ENCODE peak calls at places on chromosome 12, in four cellular contexts. N is HepG2, F is GM12878, B is K562. T is an unnamed sample.

GRCh38 chr12:13205809-13206559 is 9.5 kb downstream of the EMP1 start:
- DNase-seq in N (no peak), F (no peak), B (no peak), T (peak)

GRCh38 chr12:73514672-73515071 is 1023.0 kb upstream of the ATXN7L3B start:
- DNase-seq in N (no peak), F (no peak), B (peak), T (peak)

GRCh38 chr12:128726866-128727265 is 96.9 kb downstream of the SLC15A4 start:
- DNase-seq in N (no peak), F (no peak), B (no peak), T (no peak)

GRCh38 chr12:107317751-107318553 is 224.6 kb upstream of the CRY1 start:
- DNase-seq in N (peak), F (no peak), B (peak), T (peak)

GRCh38 chr12:16016748-16017147 is 105.6 kb downstream of the DERA start:
- DNase-seq in N (no peak), F (no peak), B (no peak), T (no peak)

GRCh38 chr12:89949457-89950195 is 241.0 kb upstream of the ATP2B1 start:
- DNase-seq in N (peak), F (peak), B (no peak), T (no peak)

GRCh38 chr12:120528861-120529525 is at the start of gene COQ5:
- DNase-seq in N (peak), F (no peak), B (peak), T (peak)

GRCh38 chr12:43284441-43284840 is 267.6 kb downstream of the ADAMTS20 start:
- DNase-seq in N (no peak), F (no peak), B (no peak), T (no peak)

GRCh38 chr12:50185975-50186663 is 18.9 kb upstream of the CERS5 start:
- DNase-seq in N (no peak), F (no peak), B (no peak), T (no peak)

GRCh38 chr12:111143216-111143756 is 222.9 kb upstream of the MYL2 start:
- DNase-seq in N (no peak), F (no peak), B (no peak), T (no peak)

GRCh38 chr12:2358986-2359658 is 306.3 kb downstream of the CACNA1C start:
- DNase-seq in N (no peak), F (no peak), B (no peak), T (no peak)

GRCh38 chr12:4859478-4860210 is 50.1 kb upstream of the KCNA1 start:
- DNase-seq in N (no peak), F (no peak), B (no peak), T (no peak)

GRCh38 chr12:31861360-31861759 is 97.9 kb upstream of the RESF1 start:
- DNase-seq in N (no peak), F (no peak), B (no peak), T (no peak)

GRCh38 chr12:43444940-43445564 is 107.0 kb downstream of the ADAMTS20 start:
- DNase-seq in N (peak), F (peak), B (peak), T (peak)

GRCh38 chr12:40569626-40570179 is 122.5 kb upstream of the CNTN1 start:
- DNase-seq in N (no peak), F (no peak), B (no peak), T (no peak)

GRCh38 chr12:109888179-109889020 is 8.1 kb upstream of the GLTP start:
- DNase-seq in N (no peak), F (peak), B (no peak), T (peak)

GRCh38 chr12:64773386-64773785 is 14.2 kb upstream of the GNS start:
- DNase-seq in N (no peak), F (no peak), B (no peak), T (no peak)

GRCh38 chr12:7093892-7094291 is 1.6 kb upstream of the C1R start:
- DNase-seq in N (no peak), F (no peak), B (no peak), T (no peak)

GRCh38 chr12:86139671-86140070 is 116.5 kb downstream of the MGAT4C start:
- DNase-seq in N (no peak), F (no peak), B (no peak), T (no peak)

GRCh38 chr12:47547077-47547476 is 158.8 kb downstream of the RPAP3 start:
- DNase-seq in N (no peak), F (no peak), B (peak), T (no peak)

GRCh38 chr12:63103489-63104131 is 47.4 kb downstream of the AVPR1A start:
- DNase-seq in N (peak), F (no peak), B (peak), T (peak)

GRCh38 chr12:64496839-64497400 is 45.0 kb downstream of the TBK1 start:
- DNase-seq in N (no peak), F (no peak), B (no peak), T (no peak)

GRCh38 chr12:113058553-113058952 is 2.0 kb downstream of the DTX1 start:
- DNase-seq in N (no peak), F (no peak), B (no peak), T (no peak)

GRCh38 chr12:64669270-64669842 is 59.1 kb downstream of the RASSF3 start:
- DNase-seq in N (peak), F (peak), B (peak), T (no peak)

GRCh38 chr12:10701226-10701681 is 21.9 kb downstream of the YBX3 start:
- DNase-seq in N (no peak), F (no peak), B (no peak), T (no peak)

GRCh38 chr12:80183939-80184338 is 84.6 kb downstream of the OTOGL start:
- DNase-seq in N (no peak), F (no peak), B (no peak), T (no peak)

GRCh38 chr12:43805149-43805856 is 814 bp downstream of the TWF1 start:
- DNase-seq in N (peak), F (no peak), B (peak), T (no peak)

GRCh38 chr12:57046947-57047890 is 2.7 kb downstream of the MYO1A start:
- DNase-seq in N (no peak), F (no peak), B (no peak), T (no peak)

GRCh38 chr12:57720606-57721595 is 17.6 kb downstream of the AGAP2 start:
- DNase-seq in N (no peak), F (no peak), B (no peak), T (no peak)

GRCh38 chr12:100450726-100451125 is 22.9 kb upstream of the NR1H4 start:
- DNase-seq in N (no peak), F (no peak), B (no peak), T (no peak)

GRCh38 chr12:121800694-121801600 is 2.9 kb upstream of the SETD1B start:
- DNase-seq in N (no peak), F (no peak), B (peak), T (no peak)

GRCh38 chr12:98369601-98370000 is 145.8 kb upstream of the TMPO start:
- DNase-seq in N (no peak), F (no peak), B (no peak), T (no peak)

GRCh38 chr12:28191690-28192089 is 1.4 kb downstream of the CCDC91 start:
- DNase-seq in N (no peak), F (no peak), B (peak), T (no peak)

GRCh38 chr12:29148065-29148957 is 767 bp upstream of the FAR2 start:
- DNase-seq in N (no peak), F (no peak), B (peak), T (no peak)

GRCh38 chr12:9648701-9649531 is 20.6 kb upstream of the CLEC2D start:
- DNase-seq in N (no peak), F (no peak), B (no peak), T (no peak)
- TF ChIP-seq CEBPB in N (no peak), F (no peak), B (no peak), T (no peak)

GRCh38 chr12:95205685-95206084 is 11.6 kb downstream of the FGD6 start:
- DNase-seq in N (no peak), F (no peak), B (no peak), T (no peak)
- TF ChIP-seq JUND in N (no peak), F (no peak), B (peak), T (peak)

GRCh38 chr12:104056419-104056972 is 6.5 kb upstream of the GLT8D2 start:
- DNase-seq in N (no peak), F (no peak), B (no peak), T (no peak)

GRCh38 chr12:104054681-104055346 is 4.8 kb upstream of the GLT8D2 start:
- DNase-seq in N (no peak), F (no peak), B (no peak), T (no peak)

GRCh38 chr12:104057771-104058197 is 6.5 kb upstream of the HCFC2 start:
- DNase-seq in N (no peak), F (no peak), B (peak), T (no peak)

GRCh38 chr12:104058796-104059195 is 5.5 kb upstream of the HCFC2 start:
- DNase-seq in N (no peak), F (no peak), B (no peak), T (no peak)

DNA sequence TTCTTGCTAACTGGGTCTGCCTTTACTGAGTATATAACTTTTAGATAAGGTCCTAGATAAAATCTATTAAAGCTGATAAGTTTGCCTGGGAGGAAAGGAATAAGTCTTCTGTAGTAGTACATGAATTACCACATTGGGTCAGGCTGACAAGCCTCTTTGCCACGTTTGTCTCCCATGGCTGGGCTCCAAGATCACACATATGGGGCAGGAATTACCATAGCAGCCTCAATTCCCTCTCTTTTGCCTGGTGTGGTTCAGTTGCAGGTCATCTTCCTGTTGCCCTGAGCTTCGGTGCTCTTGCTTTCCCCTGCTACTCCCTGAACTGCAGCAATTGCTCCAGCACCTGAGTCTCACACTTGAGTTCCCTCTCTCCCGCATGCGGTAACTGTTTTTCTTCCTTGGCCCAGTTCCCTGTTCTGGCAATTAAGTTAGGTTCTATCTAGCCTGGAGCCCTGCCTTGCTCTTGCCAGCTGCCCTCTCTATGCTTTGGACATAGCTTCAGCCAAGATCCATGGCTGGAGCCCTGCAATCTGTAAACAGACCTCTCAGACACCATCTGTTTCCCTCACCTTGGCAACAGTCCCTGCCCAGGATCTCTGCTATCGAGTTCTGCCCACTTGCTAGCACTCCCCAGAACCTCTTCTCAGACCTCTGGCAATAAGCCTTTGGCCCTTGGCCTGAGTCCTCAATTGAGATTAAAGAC is 5.8 kb upstream of the GLT8D2 start:
- DNase-seq in N (no peak), F (no peak), B (no peak), T (no peak)
- TF ChIP-seq POLR2AphosphoS5 in N (no peak), F (no peak), B (no peak), T (no peak)

GRCh38 chr12:3727354-3727753 is 25.6 kb downstream of the CRACR2A start:
- DNase-seq in N (no peak), F (no peak), B (no peak), T (no peak)

GRCh38 chr12:3730111-3730510 is 22.8 kb downstream of the CRACR2A start:
- DNase-seq in N (no peak), F (no peak), B (no peak), T (no peak)

GRCh38 chr12:3728686-3729085 is 24.2 kb downstream of the CRACR2A start:
- DNase-seq in N (no peak), F (no peak), B (no peak), T (no peak)

GRCh38 chr12:3726455-3726854 is 26.5 kb downstream of the CRACR2A start:
- DNase-seq in N (no peak), F (no peak), B (no peak), T (no peak)

DNA sequence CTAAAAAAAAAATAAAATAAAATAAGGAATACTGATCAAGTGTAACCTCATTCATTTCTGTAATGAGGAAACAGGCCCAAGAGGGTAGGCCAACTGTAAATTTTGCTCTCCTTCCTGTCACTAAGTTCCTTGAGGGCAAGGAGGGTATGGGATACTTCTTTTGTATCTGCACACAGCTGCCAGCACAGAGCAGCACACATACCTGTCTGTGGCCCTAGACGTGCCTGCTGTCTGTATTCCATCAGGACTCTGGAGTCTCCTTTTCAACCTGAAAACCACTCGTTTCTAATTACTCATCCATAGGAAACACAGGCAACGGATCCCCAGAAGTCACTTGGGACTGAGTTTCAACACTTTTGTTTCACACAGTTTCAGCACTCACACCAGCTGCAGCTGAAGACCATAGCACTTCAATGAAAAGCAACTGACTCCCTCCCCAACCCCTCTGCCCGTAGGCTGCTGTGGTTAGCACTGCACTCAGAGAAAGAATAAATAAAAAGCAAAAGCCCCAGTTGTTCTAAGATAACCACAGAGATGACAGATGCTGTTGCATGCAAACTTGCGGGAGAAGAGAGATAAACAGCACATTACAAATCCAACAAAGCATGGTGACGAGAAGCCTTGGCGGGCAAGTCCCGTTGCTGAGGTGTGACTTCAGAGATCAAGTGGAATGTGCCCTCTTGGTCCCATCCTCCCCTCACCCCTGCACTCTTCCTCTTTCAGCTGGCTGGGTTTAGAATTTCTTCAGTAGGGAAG is 24.9 kb downstream of the CRACR2A start:
- DNase-seq in N (no peak), F (peak), B (peak), T (no peak)
- TF ChIP-seq CEBPB in N (no peak), F (no peak), B (no peak), T (no peak)

GRCh38 chr12:104583311-104583710 is 126.6 kb downstream of the CHST11 start:
- DNase-seq in N (no peak), F (no peak), B (no peak), T (no peak)
- TF ChIP-seq JUND in N (no peak), F (no peak), B (no peak), T (no peak)

GRCh38 chr12:68242777-68243176 is 10.6 kb downstream of the IL22 start:
- DNase-seq in N (no peak), F (no peak), B (no peak), T (no peak)
- TF ChIP-seq POLR2AphosphoS5 in N (no peak), F (no peak), B (no peak), T (no peak)

T was measured in HCT116.